ENCODE peak calls at places on chromosomes 12 and 14, in four cellular contexts. S is esophagus muscularis mucosa, X is cardiac muscle cell, T is PC-9. G is an unnamed sample.

GRCh38 chr12:104220931-104221330 is 5.4 kb downstream of the TXNRD1 start:
- DNase-seq in X (no peak), S (peak; percentile 39), T (no peak), G (no peak)

GRCh38 chr12:39441963-39442894 is 691 bp downstream of the KIF21A start:
- DNase-seq in T (peak; percentile 43), S (no peak), X (peak; percentile 46), G (peak; percentile 51)

GRCh38 chr12:45050751-45051489 is at the start of gene DBX2:
- DNase-seq in S (no peak), T (peak; percentile 3), X (peak; percentile 9), G (peak; percentile 71)

GRCh38 chr14:93430889-93431670 is at the start of gene UNC79:
- DNase-seq in X (peak; percentile 43), S (no peak), T (no peak), G (no peak)

GRCh38 chr14:65239897-65240296 is 137.6 kb upstream of the MAX start:
- DNase-seq in S (no peak), T (no peak), X (no peak), G (no peak)

GRCh38 chr14:50396636-50397460 is at the start of gene CDKL1:
- DNase-seq in X (peak; percentile 83), S (no peak), T (peak; percentile 73), G (peak; percentile 88)

GRCh38 chr12:9647825-9648700 is 21.4 kb upstream of the CLEC2D start:
- DNase-seq in T (peak; percentile 97), X (peak; percentile 90), S (peak; percentile 94), G (peak; percentile 93)

GRCh38 chr14:48563465-48563864 is 888.1 kb upstream of the MDGA2 start:
- DNase-seq in S (no peak), T (peak; percentile 15), X (no peak), G (no peak)

GRCh38 chr14:22558221-22558913 is 30.7 kb downstream of the DAD1 start:
- DNase-seq in S (no peak), T (no peak), X (no peak), G (no peak)

GRCh38 chr14:30861200-30861599 is 13.2 kb upstream of the COCH start:
- DNase-seq in X (no peak), S (no peak), T (no peak), G (no peak)

GRCh38 chr12:55713721-55714120 is 2.1 kb upstream of the BLOC1S1 start:
- DNase-seq in T (no peak), S (no peak), X (peak; percentile 81), G (no peak)

GRCh38 chr14:52922059-52922458 is 28.8 kb downstream of the FERMT2 start:
- DNase-seq in T (no peak), S (no peak), X (no peak), G (no peak)

GRCh38 chr14:20624495-20625070 is 16.9 kb downstream of the OR6S1 start:
- DNase-seq in S (no peak), T (peak; percentile 34), X (peak; percentile 82), G (no peak)

DNA sequence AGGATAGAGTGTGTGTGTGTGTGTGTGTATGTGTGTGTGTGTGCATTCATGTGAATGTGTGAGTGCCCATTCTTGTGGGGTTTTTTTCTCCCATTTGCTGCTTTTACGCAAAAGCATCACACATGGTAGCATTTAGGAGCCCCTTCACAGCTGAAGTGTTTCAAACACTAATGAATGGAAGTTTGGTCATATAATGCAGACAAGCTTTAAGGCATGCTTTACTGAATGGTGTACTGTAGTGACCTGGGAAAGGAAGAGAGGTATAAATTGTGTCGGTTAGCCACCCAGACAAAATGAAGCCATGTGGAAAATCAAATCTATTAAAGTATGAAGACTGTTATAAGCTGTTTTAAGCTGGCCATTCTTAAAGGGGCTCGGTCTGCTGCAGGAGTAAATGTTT is 137.4 kb downstream of the HMGA2 start:
- DNase-seq in S (no peak), T (no peak), X (no peak), G (no peak)
- H3K4me3 ChIP-seq in S (no peak overlapping the region), T (no peak overlapping the region), X (no peak overlapping the region), G (no peak overlapping the region)

GRCh38 chr12:3835914-3836313 is 37.3 kb downstream of the PARP11 start:
- DNase-seq in T (no peak), S (no peak), X (no peak), G (no peak)

GRCh38 chr12:3833670-3834310 is 39.4 kb downstream of the PARP11 start:
- DNase-seq in S (no peak), T (no peak), X (no peak), G (no peak)

GRCh38 chr12:3832738-3833137 is 40.5 kb downstream of the PARP11 start:
- DNase-seq in S (no peak), X (no peak), T (no peak), G (no peak)

GRCh38 chr12:3836641-3837040 is 36.6 kb downstream of the PARP11 start:
- DNase-seq in S (no peak), X (peak; percentile 3), T (no peak), G (no peak)

GRCh38 chr12:3834774-3835173 is 38.4 kb downstream of the PARP11 start:
- DNase-seq in X (no peak), S (no peak), T (no peak), G (no peak)
- H3K4me1 ChIP-seq in X (peaks cover 8% of the 10 kb centered on the region), S (peaks cover 5% of the 10 kb centered on the region), T (no peaks in the 10 kb centered on the region), G (no peaks in the 10 kb centered on the region)

GRCh38 chr12:122137681-122138080 is 36.3 kb downstream of the IL31 start:
- DNase-seq in T (no peak), X (no peak), S (no peak), G (no peak)

GRCh38 chr12:122138616-122139015 is 35.4 kb downstream of the IL31 start:
- DNase-seq in T (no peak), S (no peak), X (no peak), G (no peak)

GRCh38 chr12:122138181-122138580 is 35.8 kb downstream of the IL31 start:
- DNase-seq in S (no peak), X (no peak), T (no peak), G (no peak)

GRCh38 chr12:122135437-122136031 is 38.5 kb downstream of the IL31 start:
- DNase-seq in S (no peak), X (no peak), T (no peak), G (no peak)

DNA sequence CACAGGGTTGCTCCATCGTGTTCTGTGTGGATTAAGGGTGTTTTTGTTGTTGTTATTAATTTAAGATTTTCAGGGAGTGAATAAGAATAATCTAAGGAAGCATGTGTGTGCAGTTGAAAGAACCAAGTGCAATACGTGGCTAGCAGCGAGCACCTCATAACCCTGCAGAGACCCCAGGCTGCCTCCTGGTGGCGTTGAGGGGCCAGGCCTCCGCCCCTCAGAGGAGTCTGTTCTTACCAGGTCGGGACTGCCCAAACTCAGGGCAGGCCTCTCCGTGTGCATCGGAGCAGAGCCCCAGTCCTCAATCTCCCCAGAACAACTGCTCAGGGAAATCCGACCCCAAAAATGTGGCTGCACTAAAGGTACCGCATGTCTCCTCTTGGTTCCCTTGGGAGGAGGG is 36.8 kb downstream of the IL31 start:
- DNase-seq in T (no peak), X (no peak), S (no peak), G (no peak)
- H3K4me3 ChIP-seq in T (no peak overlapping the region), X (no peak overlapping the region), S (no peak overlapping the region), G (no peak overlapping the region)

DNA sequence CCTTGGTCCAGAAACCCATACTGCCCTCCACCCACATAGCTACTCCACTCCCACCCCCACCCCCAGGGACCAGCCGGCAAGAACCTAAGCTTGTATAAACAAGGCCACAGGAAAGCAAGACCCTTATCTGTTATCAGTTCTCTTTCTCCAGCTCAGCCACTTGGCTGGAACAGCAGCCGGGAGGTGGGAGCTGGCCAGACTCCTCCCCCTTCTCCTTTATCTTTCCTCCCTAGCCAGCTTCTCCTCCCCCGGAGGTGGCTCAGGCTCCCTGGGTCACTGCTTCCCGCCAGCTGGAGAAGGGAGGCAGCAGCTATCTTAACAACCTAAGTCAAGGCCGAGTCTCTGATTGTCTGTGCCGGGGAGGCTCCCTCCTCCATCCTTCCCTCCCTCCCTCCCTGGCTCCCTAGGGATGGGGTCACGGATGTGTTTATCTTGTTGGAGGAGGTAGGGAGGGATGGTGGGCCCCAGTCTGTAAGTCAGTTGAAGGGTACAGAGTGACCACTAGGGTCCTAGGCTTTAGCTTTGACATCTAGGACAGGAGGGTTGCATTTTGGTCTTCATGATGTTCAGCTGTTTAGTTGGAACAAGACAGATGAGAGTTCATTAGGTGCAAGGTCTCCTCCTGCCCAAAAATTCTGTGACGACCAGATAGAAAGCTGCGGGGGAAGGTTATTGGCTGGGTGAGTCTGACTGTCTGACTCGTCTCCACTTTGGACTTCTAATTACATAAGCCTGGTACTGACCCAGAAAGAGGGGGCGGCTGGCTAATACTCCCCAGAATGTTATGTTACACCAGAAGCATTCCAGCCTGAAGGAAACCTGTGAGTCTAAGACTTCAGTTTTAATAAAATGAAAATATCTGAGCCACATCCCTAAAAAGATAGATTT is 29.7 kb downstream of the ZFP36L1 start:
- DNase-seq in X (peak; percentile 93), S (no peak), T (no peak), G (peak; percentile 87)
- H3K4me1 ChIP-seq in X (peaks cover 50% of the 10 kb centered on the region), S (peaks cover 23% of the 10 kb centered on the region), T (no peaks in the 10 kb centered on the region), G (no peaks in the 10 kb centered on the region)

GRCh38 chr14:76923422-76924362 is 97.5 kb downstream of the LRRC74A start:
- DNase-seq in X (no peak), S (no peak), T (no peak), G (no peak)
- H3K4me3 ChIP-seq in X (no peak overlapping the region), S (no peak overlapping the region), T (no peak overlapping the region), G (no peak overlapping the region)

GRCh38 chr14:63436286-63437098 is 106.7 kb downstream of the PPP2R5E start:
- DNase-seq in S (no peak), X (no peak), T (no peak), G (no peak)

GRCh38 chr14:63435838-63436237 is 107.3 kb downstream of the PPP2R5E start:
- DNase-seq in S (no peak), T (no peak), X (peak; percentile 60), G (peak; percentile 82)

GRCh38 chr14:63443361-63443760 is 99.8 kb downstream of the PPP2R5E start:
- DNase-seq in S (no peak), X (no peak), T (no peak), G (no peak)

GRCh38 chr14:63435204-63435603 is 108.0 kb downstream of the PPP2R5E start:
- DNase-seq in X (no peak), S (no peak), T (no peak), G (no peak)

GRCh38 chr14:63438065-63438757 is 105.0 kb downstream of the PPP2R5E start:
- DNase-seq in X (peak; percentile 98), S (peak; percentile 96), T (peak; percentile 91), G (peak; percentile 77)
- H3K4me1 ChIP-seq in X (peaks cover 21% of the 10 kb centered on the region), S (peaks cover 71% of the 10 kb centered on the region), T (peaks cover 37% of the 10 kb centered on the region), G (peaks cover 9% of the 10 kb centered on the region)

DNA sequence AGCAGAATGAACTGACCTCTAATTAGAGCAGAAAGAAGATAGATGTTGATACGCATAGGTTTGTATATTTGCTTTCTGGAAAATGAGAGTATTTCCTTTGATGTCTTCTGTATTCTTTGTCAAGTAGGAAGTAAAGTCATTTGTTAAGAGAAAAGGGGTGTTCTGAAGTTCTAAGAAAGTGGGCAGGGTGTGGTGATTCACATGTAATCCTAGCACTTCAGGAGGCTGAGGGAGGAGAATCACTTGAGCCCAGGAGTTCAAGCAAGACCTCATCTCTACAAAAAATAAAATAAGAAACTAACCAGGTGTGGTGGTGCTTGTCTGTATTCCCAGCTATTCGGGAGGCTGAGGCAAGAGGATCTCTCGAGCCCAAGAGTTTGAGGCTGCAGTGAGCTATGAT is 2.8 kb downstream of the RHNO1 start:
- DNase-seq in T (no peak), S (no peak), X (no peak), G (no peak)
- H3K4me3 ChIP-seq in T (no peak overlapping the region), S (no peak overlapping the region), X (no peak overlapping the region), G (no peak overlapping the region)

GRCh38 chr12:57842342-57843294 is 3.9 kb downstream of the CTDSP2 start:
- DNase-seq in S (no peak), T (no peak), X (peak; percentile 36), G (no peak)
- H3K4me1 ChIP-seq in S (peaks cover 77% of the 10 kb centered on the region), T (peaks cover 15% of the 10 kb centered on the region), X (peaks cover 69% of the 10 kb centered on the region), G (peaks cover 7% of the 10 kb centered on the region)

GRCh38 chr12:109309441-109310246 is 560 bp upstream of the FOXN4 start:
- DNase-seq in T (no peak), X (no peak), S (no peak), G (no peak)
- H3K4me3 ChIP-seq in T (peak overlapping the region; percentile 44), X (peak overlapping the region; percentile 50), S (peak overlapping the region; percentile 67), G (peak overlapping the region; percentile 74)